ENCODE peak calls at places on chromosomes 11 and 22, in four cellular contexts. T is A549, M is psoas muscle, V is H9. P is an unnamed sample.

GRCh38 chr22:43315687-43316217 is 27.4 kb downstream of the SCUBE1 start:
- DNase-seq in M (no peak), V (no peak), T (no peak), P (no peak)

GRCh38 chr11:117424781-117425180 is 97.1 kb downstream of the CEP164 start:
- DNase-seq in V (no peak), M (no peak), T (no peak), P (no peak)

GRCh38 chr11:3837793-3838192 is 3.0 kb downstream of the RHOG start:
- DNase-seq in V (no peak), M (peak), T (no peak), P (peak)

GRCh38 chr22:25362215-25362882 is 142.9 kb downstream of the CRYBB2 start:
- DNase-seq in V (peak), T (peak), M (peak), P (peak)

GRCh38 chr11:92128026-92128425 is 96.6 kb upstream of the FAT3 start:
- DNase-seq in T (no peak), M (no peak), V (no peak), P (no peak)

GRCh38 chr22:44862981-44863860 is 110.8 kb downstream of the ARHGAP8 start:
- DNase-seq in V (peak), T (no peak), M (no peak), P (no peak)

GRCh38 chr22:30380011-30380410 is 7.2 kb downstream of the RNF215 start:
- DNase-seq in M (peak), V (no peak), T (no peak), P (no peak)

GRCh38 chr22:27435839-27436581 is 365.5 kb downstream of the MN1 start:
- DNase-seq in T (no peak), M (peak), V (no peak), P (no peak)

GRCh38 chr11:64846998-64847666 is 2.7 kb upstream of the CDC42BPG start:
- DNase-seq in V (peak), M (peak), T (peak), P (peak)

DNA sequence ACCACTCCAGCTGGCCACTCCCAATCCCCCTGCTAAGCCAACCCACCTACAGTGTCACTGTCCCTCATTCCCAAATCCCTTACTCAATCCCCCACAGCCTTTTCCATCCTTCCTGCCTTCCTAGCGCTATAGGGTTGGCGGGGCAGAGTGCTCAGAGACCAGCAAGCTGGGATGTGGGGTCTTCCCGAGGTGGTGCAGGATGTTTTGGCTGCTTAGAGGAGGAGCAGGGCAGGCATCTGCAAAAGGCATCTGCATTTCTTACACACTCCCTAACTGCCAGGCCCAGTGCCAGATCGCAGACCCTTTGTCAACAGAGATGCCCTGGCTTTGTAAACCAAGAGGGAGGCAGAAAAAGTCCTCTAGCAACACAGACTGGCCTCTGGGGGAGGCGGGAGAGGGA is 37.9 kb upstream of the ADA2 start:
- DNase-seq in M (no peak), T (no peak), V (no peak), P (no peak)
- H3K27ac ChIP-seq in M (peak), T (no peak), V (peak), P (no peak)

GRCh38 chr22:19959043-19959586 is 17.5 kb upstream of the TXNRD2 start:
- DNase-seq in M (peak), T (no peak), V (peak), P (peak)
- H3K27ac ChIP-seq in M (no peak), T (no peak), V (no peak), P (no peak)

GRCh38 chr11:61797263-61797944 is 4.7 kb downstream of the FEN1 start:
- DNase-seq in T (peak), V (peak), M (peak), P (peak)

GRCh38 chr11:61803889-61804647 is 11.4 kb downstream of the FEN1 start:
- DNase-seq in V (no peak), T (no peak), M (no peak), P (no peak)

GRCh38 chr11:61796127-61796526 is 3.4 kb downstream of the FEN1 start:
- DNase-seq in T (no peak), M (no peak), V (no peak), P (no peak)

GRCh38 chr11:61799665-61800284 is 7.1 kb downstream of the FEN1 start:
- DNase-seq in V (no peak), M (no peak), T (no peak), P (no peak)

DNA sequence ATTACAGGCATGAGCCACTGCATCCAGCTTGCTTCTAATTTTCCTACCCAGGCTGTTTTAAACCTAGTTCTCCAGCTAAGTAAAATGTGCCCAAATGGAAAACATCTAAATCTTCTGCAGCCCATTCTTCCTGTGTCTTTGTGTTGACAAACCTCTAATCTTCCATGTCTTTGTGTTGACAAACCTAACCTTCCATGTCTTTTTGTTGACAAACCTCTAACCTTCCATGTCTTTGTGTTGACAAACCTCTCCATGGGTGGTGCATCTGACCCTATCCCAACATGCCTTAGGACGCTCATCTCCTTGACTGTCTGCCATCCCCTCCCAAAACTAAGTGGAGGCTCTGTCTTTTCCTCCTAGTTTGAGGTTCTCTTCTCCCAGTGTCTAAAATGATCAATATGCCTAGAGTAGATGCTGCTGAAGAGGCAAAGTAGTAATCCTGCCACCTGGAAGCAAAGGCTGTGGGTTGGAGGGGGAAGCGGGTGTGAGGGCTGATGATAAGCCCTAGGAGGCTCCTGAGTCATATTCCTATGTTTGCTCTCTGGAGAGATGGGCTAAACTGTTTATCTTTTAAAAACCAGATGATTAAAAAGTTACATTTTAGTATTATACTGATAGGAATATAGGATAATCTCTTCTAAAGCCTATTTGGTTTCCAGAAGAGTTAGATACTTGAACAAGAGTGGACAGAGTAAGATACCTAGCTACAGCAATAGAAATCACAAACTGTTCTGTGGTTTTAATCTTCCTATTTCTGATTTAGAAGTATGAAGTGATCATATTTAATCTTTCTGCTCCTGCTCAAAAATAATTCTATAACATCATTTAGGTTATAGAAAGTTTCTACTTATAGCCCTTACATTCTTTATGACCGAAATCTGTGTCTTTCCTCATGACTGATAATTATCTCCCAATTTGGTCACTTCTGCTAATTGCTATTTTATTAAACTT is 7.9 kb downstream of the FEN1 start:
- DNase-seq in V (no peak), M (no peak), T (no peak), P (no peak)
- H3K27ac ChIP-seq in V (no peak), M (no peak), T (no peak), P (no peak)

GRCh38 chr22:50621491-50621880 is 6.5 kb downstream of the ARSA start:
- DNase-seq in T (no peak), V (peak), M (no peak), P (no peak)
- H3K27ac ChIP-seq in T (no peak), V (no peak), M (peak), P (no peak)

GRCh38 chr11:2825261-2825885 is 60.2 kb downstream of the CDKN1C start:
- DNase-seq in M (peak), V (no peak), T (no peak), P (peak)

GRCh38 chr11:2825886-2826678 is 59.5 kb downstream of the CDKN1C start:
- DNase-seq in M (peak), T (no peak), V (no peak), P (peak)

GRCh38 chr11:2827256-2827655 is 58.3 kb downstream of the CDKN1C start:
- DNase-seq in T (no peak), V (no peak), M (peak), P (peak)

GRCh38 chr11:2826679-2827056 is 58.9 kb downstream of the CDKN1C start:
- DNase-seq in M (no peak), V (no peak), T (no peak), P (no peak)

GRCh38 chr11:2824851-2825250 is 60.7 kb downstream of the CDKN1C start:
- DNase-seq in T (no peak), V (no peak), M (peak), P (no peak)
- H3K27ac ChIP-seq in T (no peak), V (no peak), M (peak), P (peak)

GRCh38 chr11:130399196-130399595 is 29.2 kb downstream of the ADAMTS8 start:
- DNase-seq in T (no peak), M (no peak), V (no peak), P (no peak)
- H3K27ac ChIP-seq in T (no peak), M (no peak), V (no peak), P (no peak)